ENCODE peak calls at places on chromosomes 12 and 14, in six cellular contexts. W is posterior cingulate gyrus; X is IMR-90; Y is PC-3; P is stimulated activated CD8-positive, alpha-beta memory T cell treated with anti-CD3 and anti-CD28 coated beads, Interleukin-7, amount 100 ng/mL, for 24 hours; E is GM06990. Q is an unnamed sample.

GRCh38 chr12:13981296-13981962 is at the start of gene GRIN2B:
- DNase-seq in W (peak), X (no peak), Y (no peak), P (no peak), E (peak), Q (no peak)

GRCh38 chr14:96256420-96256819 is 410 bp downstream of the BDKRB1 start:
- DNase-seq in W (no peak), X (peak), Y (no peak), P (no peak), E (no peak), Q (no peak)

GRCh38 chr14:62889354-62889753 is 155.9 kb downstream of the KCNH5 start:
- DNase-seq in W (no peak), X (peak), Y (no peak), P (no peak), E (no peak), Q (no peak)

GRCh38 chr12:59843260-59843843 is 247.5 kb downstream of the SLC16A7 start:
- DNase-seq in W (no peak), X (no peak), Y (peak), P (no peak), E (no peak), Q (no peak)

GRCh38 chr12:6818246-6819006 is 3.2 kb upstream of the GPR162 start:
- DNase-seq in W (no peak), X (no peak), Y (no peak), P (no peak), E (no peak), Q (no peak)

GRCh38 chr14:91307652-91308051 is 63.1 kb upstream of the GPR68 start:
- DNase-seq in W (no peak), X (no peak), Y (no peak), P (no peak), E (no peak), Q (no peak)

GRCh38 chr12:51240971-51241370 is 2.3 kb downstream of the DAZAP2 start:
- DNase-seq in W (no peak), X (peak), Y (peak), P (no peak), E (no peak), Q (no peak)

GRCh38 chr12:49706351-49707126 is 666 bp downstream of the FMNL3 start:
- DNase-seq in W (peak), X (peak), Y (no peak), P (no peak), E (peak), Q (peak)

GRCh38 chr12:86261142-86261541 is 5.0 kb upstream of the MGAT4C start:
- DNase-seq in W (no peak), X (peak), Y (peak), P (no peak), E (no peak), Q (no peak)

GRCh38 chr14:92253381-92253894 is 69.5 kb upstream of the SLC24A4 start:
- DNase-seq in W (no peak), X (no peak), Y (no peak), P (no peak), E (no peak), Q (no peak)

GRCh38 chr12:122517877-122518276 is 8.9 kb downstream of the RSRC2 start:
- DNase-seq in W (no peak), X (peak), Y (peak), P (no peak), E (no peak), Q (peak)

GRCh38 chr14:65826946-65827345 is 414.4 kb downstream of the FUT8 start:
- DNase-seq in W (no peak), X (no peak), Y (no peak), P (no peak), E (no peak), Q (no peak)

GRCh38 chr14:95011449-95012020 is 145.8 kb downstream of the DICER1 start:
- DNase-seq in W (no peak), X (no peak), Y (no peak), P (no peak), E (no peak), Q (no peak)

GRCh38 chr14:75493580-75494130 is 28.6 kb upstream of the BATF start:
- DNase-seq in W (no peak), X (no peak), Y (no peak), P (no peak), E (peak), Q (no peak)

GRCh38 chr12:76407710-76408109 is 59.5 kb upstream of the BBS10 start:
- DNase-seq in W (no peak), X (no peak), Y (no peak), P (no peak), E (no peak), Q (no peak)

GRCh38 chr14:83826838-83827237 is 1703.1 kb upstream of the FLRT2 start:
- DNase-seq in W (no peak), X (peak), Y (peak), P (no peak), E (no peak), Q (no peak)

GRCh38 chr14:32711103-32711680 is 227.5 kb upstream of the NPAS3 start:
- DNase-seq in W (no peak), X (peak), Y (peak), P (no peak), E (no peak), Q (peak)

GRCh38 chr14:85415015-85415712 is 114.8 kb upstream of the FLRT2 start:
- DNase-seq in W (no peak), X (peak), Y (peak), P (no peak), E (no peak), Q (peak)

GRCh38 chr12:100027671-100028070 is 42.9 kb upstream of the ANKS1B start:
- DNase-seq in W (no peak), X (no peak), Y (no peak), P (no peak), E (no peak), Q (no peak)

Q was measured in adrenal gland.